ENCODE peak calls at places on chromosomes 4 and X, in ten cellular contexts. One of them, this sample, is unnamed.

GRCh38 chrX:145630081-145630480 is 187.5 kb upstream of the SLITRK2 start:
- DNase-seq in nucleus accumbens: no peak
- DNase-seq in WERI-Rb-1: no peak
- DNase-seq in kidney glomerular epithelial cell: no peak
- DNase-seq in osteocyte: no peak
- DNase-seq in stimulated activated CD8-positive, alpha-beta memory T cell treated with anti-CD3 and anti-CD28 coated beads, Interleukin-4, amount 100 ng/mL, for 48 hours: no peak
- DNase-seq in H4: no peak
- DNase-seq in spleen: peak; percentile 51
- DNase-seq in GM20000: no peak
- DNase-seq in NCI-H510A treated with DMSO at 0.1 percent for 48 hours: no peak
- DNase-seq in this sample: no peak

GRCh38 chr4:113683143-113683542 is 78.4 kb downstream of the CAMK2D start:
- DNase-seq in nucleus accumbens: no peak
- DNase-seq in WERI-Rb-1: no peak
- DNase-seq in kidney glomerular epithelial cell: no peak
- DNase-seq in osteocyte: no peak
- DNase-seq in stimulated activated CD8-positive, alpha-beta memory T cell treated with anti-CD3 and anti-CD28 coated beads, Interleukin-4, amount 100 ng/mL, for 48 hours: peak; percentile 79
- DNase-seq in H4: no peak
- DNase-seq in spleen: no peak
- DNase-seq in GM20000: peak; percentile 67
- DNase-seq in NCI-H510A treated with DMSO at 0.1 percent for 48 hours: peak; percentile 84
- DNase-seq in this sample: no peak

GRCh38 chr4:184440593-184441358 is 33.6 kb downstream of the IRF2 start:
- DNase-seq in nucleus accumbens: no peak
- DNase-seq in WERI-Rb-1: no peak
- DNase-seq in kidney glomerular epithelial cell: no peak
- DNase-seq in osteocyte: no peak
- DNase-seq in stimulated activated CD8-positive, alpha-beta memory T cell treated with anti-CD3 and anti-CD28 coated beads, Interleukin-4, amount 100 ng/mL, for 48 hours: no peak
- DNase-seq in H4: no peak
- DNase-seq in spleen: no peak
- DNase-seq in GM20000: no peak
- DNase-seq in NCI-H510A treated with DMSO at 0.1 percent for 48 hours: peak; percentile 22
- DNase-seq in this sample: no peak

GRCh38 chr4:52106701-52107100 is 55.6 kb downstream of the SPATA18 start:
- DNase-seq in nucleus accumbens: no peak
- DNase-seq in WERI-Rb-1: no peak
- DNase-seq in kidney glomerular epithelial cell: no peak
- DNase-seq in osteocyte: no peak
- DNase-seq in stimulated activated CD8-positive, alpha-beta memory T cell treated with anti-CD3 and anti-CD28 coated beads, Interleukin-4, amount 100 ng/mL, for 48 hours: no peak
- DNase-seq in H4: no peak
- DNase-seq in spleen: no peak
- DNase-seq in GM20000: no peak
- DNase-seq in NCI-H510A treated with DMSO at 0.1 percent for 48 hours: no peak
- DNase-seq in this sample: no peak

GRCh38 chr4:1215347-1216075 is 33.4 kb downstream of the CTBP1 start:
- DNase-seq in nucleus accumbens: no peak
- DNase-seq in WERI-Rb-1: no peak
- DNase-seq in kidney glomerular epithelial cell: no peak
- DNase-seq in osteocyte: no peak
- DNase-seq in stimulated activated CD8-positive, alpha-beta memory T cell treated with anti-CD3 and anti-CD28 coated beads, Interleukin-4, amount 100 ng/mL, for 48 hours: no peak
- DNase-seq in H4: no peak
- DNase-seq in spleen: no peak
- DNase-seq in GM20000: peak; percentile 85
- DNase-seq in NCI-H510A treated with DMSO at 0.1 percent for 48 hours: no peak
- DNase-seq in this sample: no peak

GRCh38 chrX:44223150-44223549 is 120.3 kb downstream of the EFHC2 start:
- DNase-seq in nucleus accumbens: no peak
- DNase-seq in WERI-Rb-1: no peak
- DNase-seq in kidney glomerular epithelial cell: no peak
- DNase-seq in osteocyte: no peak
- DNase-seq in stimulated activated CD8-positive, alpha-beta memory T cell treated with anti-CD3 and anti-CD28 coated beads, Interleukin-4, amount 100 ng/mL, for 48 hours: no peak
- DNase-seq in H4: peak; percentile 70
- DNase-seq in spleen: no peak
- DNase-seq in GM20000: no peak
- DNase-seq in NCI-H510A treated with DMSO at 0.1 percent for 48 hours: no peak
- DNase-seq in this sample: no peak

GRCh38 chr4:35565640-35566039 is 678.7 kb downstream of the ARAP2 start:
- DNase-seq in nucleus accumbens: no peak
- DNase-seq in WERI-Rb-1: no peak
- DNase-seq in kidney glomerular epithelial cell: no peak
- DNase-seq in osteocyte: no peak
- DNase-seq in stimulated activated CD8-positive, alpha-beta memory T cell treated with anti-CD3 and anti-CD28 coated beads, Interleukin-4, amount 100 ng/mL, for 48 hours: no peak
- DNase-seq in H4: no peak
- DNase-seq in spleen: no peak
- DNase-seq in GM20000: no peak
- DNase-seq in NCI-H510A treated with DMSO at 0.1 percent for 48 hours: no peak
- DNase-seq in this sample: no peak

GRCh38 chr4:140523857-140524742 is at the start of gene ELMOD2:
- DNase-seq in nucleus accumbens: peak; percentile 92
- DNase-seq in WERI-Rb-1: peak; percentile 99
- DNase-seq in kidney glomerular epithelial cell: peak; percentile 95
- DNase-seq in osteocyte: peak; percentile 98
- DNase-seq in stimulated activated CD8-positive, alpha-beta memory T cell treated with anti-CD3 and anti-CD28 coated beads, Interleukin-4, amount 100 ng/mL, for 48 hours: peak; percentile 97
- DNase-seq in H4: peak; percentile 96
- DNase-seq in spleen: peak; percentile 100
- DNase-seq in GM20000: peak; percentile 98
- DNase-seq in NCI-H510A treated with DMSO at 0.1 percent for 48 hours: peak; percentile 87
- DNase-seq in this sample: peak; percentile 96

GRCh38 chr4:122548452-122548851 is 72.4 kb downstream of the IL21 start:
- DNase-seq in nucleus accumbens: no peak
- DNase-seq in WERI-Rb-1: no peak
- DNase-seq in kidney glomerular epithelial cell: no peak
- DNase-seq in osteocyte: no peak
- DNase-seq in stimulated activated CD8-positive, alpha-beta memory T cell treated with anti-CD3 and anti-CD28 coated beads, Interleukin-4, amount 100 ng/mL, for 48 hours: no peak
- DNase-seq in H4: peak; percentile 76
- DNase-seq in spleen: no peak
- DNase-seq in GM20000: no peak
- DNase-seq in NCI-H510A treated with DMSO at 0.1 percent for 48 hours: no peak
- DNase-seq in this sample: no peak

GRCh38 chr4:48110452-48110978 is 23.5 kb downstream of the TXK start:
- DNase-seq in nucleus accumbens: no peak
- DNase-seq in WERI-Rb-1: no peak
- DNase-seq in kidney glomerular epithelial cell: no peak
- DNase-seq in osteocyte: no peak
- DNase-seq in stimulated activated CD8-positive, alpha-beta memory T cell treated with anti-CD3 and anti-CD28 coated beads, Interleukin-4, amount 100 ng/mL, for 48 hours: no peak
- DNase-seq in H4: no peak
- DNase-seq in spleen: no peak
- DNase-seq in GM20000: no peak
- DNase-seq in NCI-H510A treated with DMSO at 0.1 percent for 48 hours: no peak
- DNase-seq in this sample: no peak

GRCh38 chr4:40547446-40548132 is 82.1 kb downstream of the RBM47 start:
- DNase-seq in nucleus accumbens: no peak
- DNase-seq in WERI-Rb-1: peak; percentile 24
- DNase-seq in kidney glomerular epithelial cell: no peak
- DNase-seq in osteocyte: no peak
- DNase-seq in stimulated activated CD8-positive, alpha-beta memory T cell treated with anti-CD3 and anti-CD28 coated beads, Interleukin-4, amount 100 ng/mL, for 48 hours: no peak
- DNase-seq in H4: no peak
- DNase-seq in spleen: no peak
- DNase-seq in GM20000: no peak
- DNase-seq in NCI-H510A treated with DMSO at 0.1 percent for 48 hours: no peak
- DNase-seq in this sample: no peak

GRCh38 chr4:7564242-7564641 is 129.5 kb upstream of the PSAPL1 start:
- DNase-seq in nucleus accumbens: no peak
- DNase-seq in WERI-Rb-1: no peak
- DNase-seq in kidney glomerular epithelial cell: no peak
- DNase-seq in osteocyte: no peak
- DNase-seq in stimulated activated CD8-positive, alpha-beta memory T cell treated with anti-CD3 and anti-CD28 coated beads, Interleukin-4, amount 100 ng/mL, for 48 hours: no peak
- DNase-seq in H4: no peak
- DNase-seq in spleen: no peak
- DNase-seq in GM20000: no peak
- DNase-seq in NCI-H510A treated with DMSO at 0.1 percent for 48 hours: no peak
- DNase-seq in this sample: no peak

GRCh38 chrX:69503228-69503834 is 795 bp upstream of the NALF2 start:
- DNase-seq in nucleus accumbens: no peak
- DNase-seq in WERI-Rb-1: peak; percentile 68
- DNase-seq in kidney glomerular epithelial cell: no peak
- DNase-seq in osteocyte: peak; percentile 49
- DNase-seq in stimulated activated CD8-positive, alpha-beta memory T cell treated with anti-CD3 and anti-CD28 coated beads, Interleukin-4, amount 100 ng/mL, for 48 hours: no peak
- DNase-seq in H4: no peak
- DNase-seq in spleen: no peak
- DNase-seq in GM20000: no peak
- DNase-seq in NCI-H510A treated with DMSO at 0.1 percent for 48 hours: peak; percentile 77
- DNase-seq in this sample: no peak

GRCh38 chr4:67286724-67287123 is 258.6 kb downstream of the CENPC start:
- DNase-seq in nucleus accumbens: no peak
- DNase-seq in WERI-Rb-1: no peak
- DNase-seq in kidney glomerular epithelial cell: no peak
- DNase-seq in osteocyte: no peak
- DNase-seq in stimulated activated CD8-positive, alpha-beta memory T cell treated with anti-CD3 and anti-CD28 coated beads, Interleukin-4, amount 100 ng/mL, for 48 hours: no peak
- DNase-seq in H4: no peak
- DNase-seq in spleen: no peak
- DNase-seq in GM20000: no peak
- DNase-seq in NCI-H510A treated with DMSO at 0.1 percent for 48 hours: no peak
- DNase-seq in this sample: no peak

GRCh38 chr4:80831383-80832361 is 198.8 kb upstream of the BMP3 start:
- DNase-seq in nucleus accumbens: no peak
- DNase-seq in WERI-Rb-1: no peak
- DNase-seq in kidney glomerular epithelial cell: peak; percentile 9
- DNase-seq in osteocyte: no peak
- DNase-seq in stimulated activated CD8-positive, alpha-beta memory T cell treated with anti-CD3 and anti-CD28 coated beads, Interleukin-4, amount 100 ng/mL, for 48 hours: no peak
- DNase-seq in H4: no peak
- DNase-seq in spleen: no peak
- DNase-seq in GM20000: no peak
- DNase-seq in NCI-H510A treated with DMSO at 0.1 percent for 48 hours: no peak
- DNase-seq in this sample: no peak

GRCh38 chr4:42750091-42750490 is 93.2 kb upstream of the ATP8A1 start:
- DNase-seq in nucleus accumbens: no peak
- DNase-seq in WERI-Rb-1: peak; percentile 42
- DNase-seq in kidney glomerular epithelial cell: no peak
- DNase-seq in osteocyte: no peak
- DNase-seq in stimulated activated CD8-positive, alpha-beta memory T cell treated with anti-CD3 and anti-CD28 coated beads, Interleukin-4, amount 100 ng/mL, for 48 hours: no peak
- DNase-seq in H4: no peak
- DNase-seq in spleen: no peak
- DNase-seq in GM20000: peak; percentile 10
- DNase-seq in NCI-H510A treated with DMSO at 0.1 percent for 48 hours: no peak
- DNase-seq in this sample: peak; percentile 12